ENCODE peak calls at places on chromosome 17, in four cellular contexts. K, W, J and A are unnamed samples.

GRCh38 chr17:82716383-82717181 is at the start of gene FN3KRP:
- DNase-seq in W (peak; percentile 83), J (peak; percentile 87), K (peak; percentile 93), A (peak; percentile 98)

GRCh38 chr17:72967263-72967962 is 125.1 kb downstream of the SLC39A11 start:
- DNase-seq in J (no peak), W (no peak), K (no peak), A (no peak)

GRCh38 chr17:63325885-63326284 is 120.2 kb downstream of the CYB561 start:
- DNase-seq in W (peak; percentile 30), J (no peak), K (no peak), A (no peak)

GRCh38 chr17:3667366-3668278 is 756 bp downstream of the TAX1BP3 start:
- DNase-seq in W (peak; percentile 91), J (peak; percentile 90), K (no peak), A (peak; percentile 80)

GRCh38 chr17:323721-324139 is 28.9 kb downstream of the RPH3AL start:
- DNase-seq in J (no peak), K (no peak), W (no peak), A (peak; percentile 25)

GRCh38 chr17:61009619-61010018 is 332.0 kb downstream of the BCAS3 start:
- DNase-seq in W (peak; percentile 42), J (no peak), K (no peak), A (no peak)

GRCh38 chr17:49548506-49549310 is 27.0 kb upstream of the NXPH3 start:
- DNase-seq in J (peak; percentile 17), W (peak; percentile 30), K (no peak), A (peak; percentile 91)

GRCh38 chr17:65345261-65346060 is 208.3 kb downstream of the RGS9 start:
- DNase-seq in J (peak; percentile 18), K (no peak), W (no peak), A (no peak)

GRCh38 chr17:42519546-42520444 is 16.2 kb upstream of the NAGLU start:
- DNase-seq in J (peak; percentile 92), K (peak; percentile 72), W (peak; percentile 99), A (peak; percentile 77)

GRCh38 chr17:5126719-5127488 is 11.1 kb downstream of the USP6 start:
- DNase-seq in J (no peak), K (no peak), W (no peak), A (no peak)

GRCh38 chr17:76869209-76869877 is 1.1 kb downstream of the MGAT5B start:
- DNase-seq in W (no peak), K (no peak), J (no peak), A (peak; percentile 59)

GRCh38 chr17:47301831-47302230 is 21.9 kb upstream of the EFCAB13 start:
- DNase-seq in J (no peak), K (no peak), W (no peak), A (no peak)

GRCh38 chr17:54901230-54901847 is 687 bp downstream of the TOM1L1 start:
- DNase-seq in W (peak; percentile 8), K (no peak), J (no peak), A (peak; percentile 34)

GRCh38 chr17:65131946-65132345 is 5.2 kb upstream of the RGS9 start:
- DNase-seq in J (no peak), W (peak; percentile 97), K (no peak), A (no peak)

GRCh38 chr17:42548070-42548837 is 4.5 kb upstream of the HSD17B1 start:
- DNase-seq in J (peak; percentile 66), K (peak; percentile 71), W (no peak), A (peak; percentile 97)

GRCh38 chr17:62707425-62707739 is 79.9 kb downstream of the MRC2 start:
- DNase-seq in W (no peak), K (no peak), J (no peak), A (peak; percentile 24)

GRCh38 chr17:69762359-69762758 is 312.7 kb upstream of the KCNJ16 start:
- DNase-seq in W (no peak), J (no peak), K (no peak), A (no peak)

GRCh38 chr17:72151565-72152391 is 31.0 kb downstream of the SOX9 start:
- DNase-seq in J (no peak), W (peak; percentile 72), K (peak; percentile 51), A (peak; percentile 78)

GRCh38 chr17:496761-497586 is 144.4 kb upstream of the RPH3AL start:
- DNase-seq in K (no peak), W (peak; percentile 59), J (no peak), A (no peak)

GRCh38 chr17:80035937-80036714 is at the start of gene CCDC40:
- DNase-seq in J (peak; percentile 83), K (peak; percentile 81), W (peak; percentile 59), A (peak; percentile 90)

GRCh38 chr17:31248986-31249385 is 48.1 kb downstream of the OMG start:
- DNase-seq in J (no peak), K (no peak), W (peak; percentile 78), A (no peak)

GRCh38 chr17:65485388-65486299 is 75.8 kb downstream of the AXIN2 start:
- DNase-seq in J (no peak), W (no peak), K (no peak), A (no peak)

GRCh38 chr17:59121901-59122480 is 15.3 kb upstream of the TRIM37 start:
- DNase-seq in W (no peak), J (no peak), K (no peak), A (no peak)

GRCh38 chr17:27807567-27808470 is 7.5 kb upstream of the NOS2 start:
- DNase-seq in J (peak; percentile 29), W (no peak), K (no peak), A (no peak)

GRCh38 chr17:79942011-79942405 is 93.7 kb downstream of the TBC1D16 start:
- DNase-seq in W (no peak), K (no peak), J (no peak), A (no peak)

GRCh38 chr17:82230627-82231311 is 1.9 kb downstream of the SLC16A3 start:
- DNase-seq in K (peak; percentile 74), J (peak; percentile 71), W (peak; percentile 81), A (peak; percentile 86)

GRCh38 chr17:57519800-57520199 is 225.3 kb downstream of the CCDC182 start:
- DNase-seq in K (no peak), J (no peak), W (no peak), A (no peak)
- H2BK120ac ChIP-seq in K (no peak overlapping the region), J (peak overlapping the region; percentile 80), W (peak overlapping the region; percentile 32), A (no peak overlapping the region)

GRCh38 chr17:8187517-8188407 is 2.2 kb downstream of the BORCS6 start:
- DNase-seq in J (peak; percentile 98), W (peak; percentile 100), K (peak; percentile 98), A (peak; percentile 98)
- H2BK120ac ChIP-seq in J (no peak overlapping the region), W (no peak overlapping the region), K (no peak overlapping the region), A (no peak overlapping the region)

DNA sequence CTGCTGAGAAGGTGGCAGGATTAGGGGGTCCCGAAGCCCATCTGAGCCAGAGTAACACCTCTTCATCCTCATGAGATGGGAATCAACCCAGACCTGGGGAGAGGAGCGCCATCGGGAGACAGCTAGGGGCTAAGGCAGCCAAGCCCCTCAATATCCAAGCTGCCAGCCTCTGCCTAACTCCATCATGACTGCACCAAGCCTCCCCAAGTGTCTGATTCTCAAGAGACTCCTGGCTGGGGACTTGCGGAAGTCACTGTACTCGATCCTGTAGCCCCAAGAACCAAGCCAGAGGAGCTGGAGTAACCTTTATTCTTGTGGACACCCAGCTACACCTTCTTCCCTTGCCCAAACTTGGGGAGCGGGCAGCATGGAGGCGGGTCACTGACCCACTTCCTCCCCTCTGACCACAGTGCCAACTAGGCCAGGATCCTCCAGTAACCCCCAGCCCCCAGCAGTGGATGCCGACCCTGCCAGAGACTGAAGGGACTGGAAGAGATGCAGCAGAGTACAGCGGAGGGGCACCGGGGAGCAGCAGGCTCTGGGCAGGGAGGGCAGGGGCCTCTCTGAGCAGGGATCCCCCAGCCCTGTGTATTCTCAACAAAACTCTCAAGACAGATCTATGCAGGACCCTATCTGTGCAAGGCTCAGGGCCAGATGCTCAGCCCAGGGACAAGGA is 13.3 kb downstream of the HDAC5 start:
- DNase-seq in W (no peak), K (no peak), J (no peak), A (no peak)
- H2BK120ac ChIP-seq in W (peak overlapping the region; percentile 99), K (no peak overlapping the region), J (peak overlapping the region; percentile 57), A (no peak overlapping the region)

GRCh38 chr17:2172447-2172938 is 117.6 kb downstream of the HIC1 start:
- DNase-seq in J (no peak), K (no peak), W (peak; percentile 92), A (no peak)
- H2BK120ac ChIP-seq in J (no peak overlapping the region), K (no peak overlapping the region), W (peak overlapping the region; percentile 96), A (no peak overlapping the region)